ENCODE peak calls at places on chromosomes 6 and 20, in nine cellular contexts. One of them, this sample, is unnamed.
A peak's percentile ranks its signal among the peaks of the same experiment; 100 is the strongest.

GRCh38 chr20:9068896-9069663 is at the start of gene PLCB4:
- DNase-seq in CD8-positive, alpha-beta T cell: no peak
- DNase-seq in cardiac muscle cell: peak; percentile 34
- DNase-seq in foreskin fibroblast: peak; percentile 31
- DNase-seq in fibroblast of pulmonary artery: peak; percentile 24
- DNase-seq in kidney: peak; percentile 79
- DNase-seq in spleen: no peak
- DNase-seq in hepatocyte: peak; percentile 60
- DNase-seq in left ventricle myocardium inferior: peak; percentile 52
- DNase-seq in this sample: no peak

GRCh38 chr6:159609813-159610212 is 83.2 kb downstream of the SOD2 start:
- DNase-seq in cardiac muscle cell: peak; percentile 5
- DNase-seq in kidney: no peak
- DNase-seq in fibroblast of pulmonary artery: no peak
- DNase-seq in spleen: no peak
- DNase-seq in CD8-positive, alpha-beta T cell: no peak
- DNase-seq in foreskin fibroblast: peak; percentile 51
- DNase-seq in left ventricle myocardium inferior: peak; percentile 34
- DNase-seq in hepatocyte: no peak
- DNase-seq in this sample: no peak

GRCh38 chr20:20946122-20946759 is 159.9 kb downstream of the LINC00237 start:
- DNase-seq in cardiac muscle cell: no peak
- DNase-seq in left ventricle myocardium inferior: no peak
- DNase-seq in spleen: no peak
- DNase-seq in foreskin fibroblast: no peak
- DNase-seq in kidney: no peak
- DNase-seq in fibroblast of pulmonary artery: no peak
- DNase-seq in hepatocyte: no peak
- DNase-seq in CD8-positive, alpha-beta T cell: no peak
- DNase-seq in this sample: no peak

GRCh38 chr6:20846602-20847028 is 312.4 kb downstream of the CDKAL1 start:
- DNase-seq in left ventricle myocardium inferior: no peak
- DNase-seq in spleen: no peak
- DNase-seq in foreskin fibroblast: peak; percentile 6
- DNase-seq in cardiac muscle cell: peak; percentile 57
- DNase-seq in hepatocyte: no peak
- DNase-seq in fibroblast of pulmonary artery: peak; percentile 53
- DNase-seq in kidney: no peak
- DNase-seq in CD8-positive, alpha-beta T cell: no peak
- DNase-seq in this sample: no peak

GRCh38 chr6:143536866-143537691 is 25.6 kb upstream of the FUCA2 start:
- DNase-seq in CD8-positive, alpha-beta T cell: peak; percentile 51
- DNase-seq in kidney: peak; percentile 87
- DNase-seq in left ventricle myocardium inferior: peak; percentile 60
- DNase-seq in spleen: peak; percentile 93
- DNase-seq in foreskin fibroblast: peak; percentile 56
- DNase-seq in cardiac muscle cell: peak; percentile 51
- DNase-seq in hepatocyte: peak; percentile 84
- DNase-seq in fibroblast of pulmonary artery: peak; percentile 49
- DNase-seq in this sample: no peak

GRCh38 chr6:140784573-140784972 is 1348.2 kb upstream of the GJE1 start:
- DNase-seq in CD8-positive, alpha-beta T cell: no peak
- DNase-seq in cardiac muscle cell: no peak
- DNase-seq in left ventricle myocardium inferior: no peak
- DNase-seq in fibroblast of pulmonary artery: peak; percentile 39
- DNase-seq in spleen: no peak
- DNase-seq in foreskin fibroblast: peak; percentile 45
- DNase-seq in kidney: no peak
- DNase-seq in hepatocyte: no peak
- DNase-seq in this sample: no peak

GRCh38 chr20:46970937-46971630 is 76.4 kb downstream of the EYA2 start:
- DNase-seq in CD8-positive, alpha-beta T cell: no peak
- DNase-seq in spleen: no peak
- DNase-seq in left ventricle myocardium inferior: no peak
- DNase-seq in kidney: no peak
- DNase-seq in cardiac muscle cell: peak; percentile 90
- DNase-seq in hepatocyte: peak; percentile 82
- DNase-seq in fibroblast of pulmonary artery: peak; percentile 77
- DNase-seq in foreskin fibroblast: peak; percentile 60
- DNase-seq in this sample: peak; percentile 37

GRCh38 chr20:14148042-14148441 is 152.7 kb downstream of the MACROD2 start:
- DNase-seq in kidney: no peak
- DNase-seq in fibroblast of pulmonary artery: peak; percentile 36
- DNase-seq in hepatocyte: no peak
- DNase-seq in foreskin fibroblast: no peak
- DNase-seq in CD8-positive, alpha-beta T cell: no peak
- DNase-seq in left ventricle myocardium inferior: no peak
- DNase-seq in cardiac muscle cell: peak; percentile 21
- DNase-seq in spleen: no peak
- DNase-seq in this sample: no peak

GRCh38 chr20:41182296-41183212 is 45.2 kb downstream of the PLCG1 start:
- DNase-seq in kidney: no peak
- DNase-seq in CD8-positive, alpha-beta T cell: peak; percentile 7
- DNase-seq in left ventricle myocardium inferior: no peak
- DNase-seq in cardiac muscle cell: no peak
- DNase-seq in fibroblast of pulmonary artery: no peak
- DNase-seq in foreskin fibroblast: no peak
- DNase-seq in spleen: peak; percentile 59
- DNase-seq in hepatocyte: peak; percentile 2
- DNase-seq in this sample: no peak

GRCh38 chr6:27889628-27890315 is 22.4 kb downstream of the OR2B2 start:
- DNase-seq in spleen: no peak
- DNase-seq in CD8-positive, alpha-beta T cell: no peak
- DNase-seq in fibroblast of pulmonary artery: no peak
- DNase-seq in cardiac muscle cell: no peak
- DNase-seq in left ventricle myocardium inferior: no peak
- DNase-seq in kidney: no peak
- DNase-seq in foreskin fibroblast: no peak
- DNase-seq in hepatocyte: no peak
- DNase-seq in this sample: no peak

GRCh38 chr6:106927531-106928398 is 46.8 kb downstream of the CD24 start:
- DNase-seq in kidney: no peak
- DNase-seq in fibroblast of pulmonary artery: peak; percentile 52
- DNase-seq in left ventricle myocardium inferior: peak; percentile 16
- DNase-seq in foreskin fibroblast: peak; percentile 15
- DNase-seq in CD8-positive, alpha-beta T cell: no peak
- DNase-seq in spleen: no peak
- DNase-seq in cardiac muscle cell: peak; percentile 52
- DNase-seq in hepatocyte: peak; percentile 79
- DNase-seq in this sample: peak; percentile 16

DNA sequence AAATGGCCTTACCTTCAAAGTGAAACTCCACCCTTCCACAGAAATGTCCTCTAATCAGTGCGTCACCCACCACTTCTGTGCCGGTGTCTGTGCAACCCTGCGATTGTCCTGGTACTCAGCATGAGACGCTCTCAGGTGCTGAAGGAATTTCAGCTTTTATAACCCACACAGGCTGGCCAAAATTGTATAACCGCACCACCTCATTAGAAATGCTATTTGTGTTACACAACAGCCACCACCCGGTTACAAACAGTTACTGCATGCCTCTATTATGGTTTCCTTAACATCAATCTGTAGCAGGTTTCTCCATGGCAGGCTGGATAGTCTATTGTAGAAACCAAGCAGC is 51.5 kb downstream of the SLC23A2 start:
- DNase-seq in hepatocyte: peak; percentile 42
- DNase-seq in foreskin fibroblast: no peak
- DNase-seq in cardiac muscle cell: peak; percentile 61
- DNase-seq in left ventricle myocardium inferior: no peak
- DNase-seq in spleen: no peak
- DNase-seq in fibroblast of pulmonary artery: peak; percentile 70
- DNase-seq in CD8-positive, alpha-beta T cell: peak; percentile 11
- DNase-seq in kidney: no peak
- DNase-seq in this sample: no peak
- TF ChIP-seq CTCF in hepatocyte: peak; percentile 52
- TF ChIP-seq CTCF in foreskin fibroblast: peak; percentile 43
- TF ChIP-seq CTCF in cardiac muscle cell: peak; percentile 65
- TF ChIP-seq CTCF in left ventricle myocardium inferior: peak; percentile 62
- TF ChIP-seq CTCF in spleen: peak; percentile 55
- TF ChIP-seq CTCF in fibroblast of pulmonary artery: peak; percentile 63
- TF ChIP-seq CTCF in CD8-positive, alpha-beta T cell: no peak
- TF ChIP-seq CTCF in kidney: peak; percentile 55
- TF ChIP-seq CTCF in this sample: peak; percentile 46

DNA sequence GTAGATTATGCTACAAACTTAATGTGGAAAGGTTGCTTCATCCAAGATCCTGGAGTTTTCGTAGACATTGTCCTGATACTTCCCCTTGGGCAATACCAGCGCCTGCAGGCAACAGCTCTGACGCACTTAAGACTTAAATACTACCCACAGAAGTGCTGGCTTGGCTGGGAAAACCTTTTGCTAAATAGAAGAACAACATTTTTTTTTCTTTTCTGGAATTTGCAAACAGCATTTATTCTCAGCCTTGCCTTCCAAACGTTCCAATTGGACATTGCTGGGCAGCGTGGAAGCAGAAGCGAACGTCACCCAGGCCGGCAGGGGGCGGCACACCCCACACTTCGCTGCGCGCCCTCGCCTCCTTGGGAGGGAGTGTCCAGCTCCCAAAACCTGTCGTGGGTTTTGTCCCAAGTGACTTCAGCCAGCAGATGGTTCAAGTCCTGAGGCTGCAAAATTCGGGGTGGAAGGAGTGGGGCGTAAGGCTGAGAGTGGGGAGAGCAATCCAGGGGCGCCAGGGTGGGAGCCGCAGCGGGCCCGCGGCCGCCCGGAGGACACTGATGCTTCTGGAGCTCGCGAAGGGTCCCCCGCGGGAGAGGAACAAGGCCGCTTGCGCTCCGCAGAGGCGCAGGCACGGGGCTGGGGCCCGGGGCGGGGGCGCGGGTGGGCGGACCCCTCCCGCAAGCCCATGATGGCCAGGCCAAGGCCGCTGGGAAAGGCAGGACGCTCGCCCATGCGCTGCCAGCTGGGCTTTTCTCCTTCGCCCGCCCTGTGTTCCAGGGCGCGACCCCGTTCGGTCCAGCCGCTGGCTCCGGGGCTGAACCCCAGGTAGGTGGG is 60.8 kb upstream of the MAP3K4 start:
- DNase-seq in spleen: peak; percentile 87
- DNase-seq in fibroblast of pulmonary artery: peak; percentile 81
- DNase-seq in left ventricle myocardium inferior: peak; percentile 76
- DNase-seq in hepatocyte: peak; percentile 88
- DNase-seq in CD8-positive, alpha-beta T cell: peak; percentile 58
- DNase-seq in cardiac muscle cell: peak; percentile 91
- DNase-seq in foreskin fibroblast: peak; percentile 71
- DNase-seq in kidney: peak; percentile 86
- DNase-seq in this sample: peak; percentile 33
- H3K4me3 ChIP-seq in spleen: peak overlapping the region; percentile 32
- H3K4me3 ChIP-seq in fibroblast of pulmonary artery: peak overlapping the region; percentile 53
- H3K4me3 ChIP-seq in left ventricle myocardium inferior: peak overlapping the region; percentile 73
- H3K4me3 ChIP-seq in hepatocyte: peak overlapping the region; percentile 36
- H3K4me3 ChIP-seq in CD8-positive, alpha-beta T cell: peak overlapping the region; percentile 41
- H3K4me3 ChIP-seq in cardiac muscle cell: peak overlapping the region; percentile 45
- H3K4me3 ChIP-seq in foreskin fibroblast: peak overlapping the region; percentile 41
- H3K4me3 ChIP-seq in kidney: peak overlapping the region; percentile 54
- H3K4me3 ChIP-seq in this sample: peak overlapping the region; percentile 41

DNA sequence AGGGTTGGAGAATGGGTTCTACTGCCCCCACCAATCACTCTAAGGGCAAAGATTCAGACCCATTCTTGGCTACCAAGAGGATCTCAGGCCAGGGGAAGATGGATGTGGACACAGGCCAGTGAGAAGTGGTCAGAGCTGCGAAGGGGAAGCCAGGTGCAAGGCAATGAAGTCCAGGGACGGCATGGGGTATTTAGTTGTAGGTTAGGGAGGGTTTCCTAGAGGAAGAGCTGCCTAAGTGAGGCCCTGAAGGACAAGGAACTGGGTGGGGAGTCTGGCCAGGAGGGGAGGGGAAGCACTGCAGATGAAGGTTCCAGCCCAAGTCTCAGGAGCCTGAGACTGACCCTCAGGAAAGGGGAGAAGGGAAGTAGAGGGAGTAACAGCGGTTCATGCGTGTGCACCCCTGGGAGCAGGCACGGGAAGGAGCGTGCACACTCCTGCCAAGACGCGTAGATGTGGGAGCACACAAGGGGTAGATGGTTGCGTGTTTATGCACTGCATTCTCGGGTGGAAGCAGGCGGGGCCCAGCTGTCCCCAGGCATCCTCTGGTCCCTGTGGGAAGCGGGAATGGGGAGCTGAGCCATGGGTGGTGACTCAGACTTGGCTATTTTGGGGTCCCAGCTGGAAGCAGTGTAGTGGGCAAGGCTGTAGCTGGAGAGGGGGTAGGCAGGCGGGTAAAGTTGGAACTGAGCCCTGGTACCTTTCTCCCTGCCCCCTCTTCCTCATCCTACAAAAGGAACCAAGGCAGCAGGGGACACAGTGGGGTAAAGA is 3.3 kb downstream of the ACTL10 start:
- DNase-seq in kidney: no peak
- DNase-seq in hepatocyte: no peak
- DNase-seq in foreskin fibroblast: no peak
- DNase-seq in cardiac muscle cell: no peak
- DNase-seq in left ventricle myocardium inferior: no peak
- DNase-seq in fibroblast of pulmonary artery: no peak
- DNase-seq in spleen: no peak
- DNase-seq in CD8-positive, alpha-beta T cell: no peak
- DNase-seq in this sample: no peak
- TF ChIP-seq CTCF in kidney: no peak
- TF ChIP-seq CTCF in hepatocyte: no peak
- TF ChIP-seq CTCF in foreskin fibroblast: no peak
- TF ChIP-seq CTCF in cardiac muscle cell: no peak
- TF ChIP-seq CTCF in left ventricle myocardium inferior: no peak
- TF ChIP-seq CTCF in fibroblast of pulmonary artery: no peak
- TF ChIP-seq CTCF in spleen: no peak
- TF ChIP-seq CTCF in CD8-positive, alpha-beta T cell: no peak
- TF ChIP-seq CTCF in this sample: no peak

DNA sequence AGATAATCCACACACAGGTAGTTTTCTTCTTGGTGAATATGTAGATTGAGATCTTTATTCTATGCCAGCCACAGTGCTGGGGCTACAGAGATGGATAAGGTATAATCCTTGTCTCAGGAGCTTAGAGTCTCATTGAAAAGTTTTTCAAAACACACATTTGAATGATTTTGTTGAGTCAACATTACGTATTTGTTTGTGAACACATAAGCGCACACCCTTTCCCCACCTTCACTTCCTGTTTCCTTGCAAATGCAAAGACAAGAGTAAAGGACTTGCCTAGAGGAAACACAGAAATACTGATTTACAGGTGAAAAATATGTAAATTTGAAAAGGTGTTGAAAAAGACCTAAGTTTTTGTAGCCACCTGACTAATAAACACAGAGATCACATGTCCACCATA is 27.8 kb downstream of the VAPB start:
- DNase-seq in cardiac muscle cell: no peak
- DNase-seq in left ventricle myocardium inferior: no peak
- DNase-seq in fibroblast of pulmonary artery: no peak
- DNase-seq in foreskin fibroblast: no peak
- DNase-seq in CD8-positive, alpha-beta T cell: no peak
- DNase-seq in kidney: no peak
- DNase-seq in hepatocyte: no peak
- DNase-seq in spleen: no peak
- DNase-seq in this sample: no peak
- H3K4me3 ChIP-seq in cardiac muscle cell: no peak overlapping the region
- H3K4me3 ChIP-seq in left ventricle myocardium inferior: no peak overlapping the region
- H3K4me3 ChIP-seq in fibroblast of pulmonary artery: no peak overlapping the region
- H3K4me3 ChIP-seq in foreskin fibroblast: no peak overlapping the region
- H3K4me3 ChIP-seq in CD8-positive, alpha-beta T cell: no peak overlapping the region
- H3K4me3 ChIP-seq in kidney: no peak overlapping the region
- H3K4me3 ChIP-seq in hepatocyte: no peak overlapping the region
- H3K4me3 ChIP-seq in spleen: no peak overlapping the region
- H3K4me3 ChIP-seq in this sample: no peak overlapping the region

GRCh38 chr6:5115168-5115567 is 30.0 kb downstream of the PPP1R3G start:
- DNase-seq in foreskin fibroblast: peak; percentile 20
- DNase-seq in fibroblast of pulmonary artery: peak; percentile 18
- DNase-seq in kidney: no peak
- DNase-seq in spleen: no peak
- DNase-seq in left ventricle myocardium inferior: peak; percentile 34
- DNase-seq in cardiac muscle cell: peak; percentile 21
- DNase-seq in hepatocyte: peak; percentile 38
- DNase-seq in CD8-positive, alpha-beta T cell: no peak
- DNase-seq in this sample: no peak
- TF ChIP-seq CTCF in foreskin fibroblast: peak; percentile 25
- TF ChIP-seq CTCF in fibroblast of pulmonary artery: peak; percentile 13
- TF ChIP-seq CTCF in kidney: no peak
- TF ChIP-seq CTCF in spleen: no peak
- TF ChIP-seq CTCF in left ventricle myocardium inferior: peak; percentile 66
- TF ChIP-seq CTCF in cardiac muscle cell: peak; percentile 32
- TF ChIP-seq CTCF in hepatocyte: no peak
- TF ChIP-seq CTCF in CD8-positive, alpha-beta T cell: no peak
- TF ChIP-seq CTCF in this sample: peak; percentile 29